ENCODE peak calls at places on chromosomes 5 and 9, in nine cellular contexts. U is AG08396; N is A172; S is CD4-positive, alpha-beta memory T cell; E is H9; G is CD8-positive, alpha-beta memory T cell; L is choroid plexus epithelial cell; F is cardiac muscle cell; D is bronchial epithelial cell. A is an unnamed sample.

GRCh38 chr9:86282979-86283535 is 719 bp upstream of the ISCA1 start:
- DNase-seq in D (peak), U (peak), F (no peak), L (peak), S (no peak), E (no peak), G (no peak), N (peak), A (no peak)

GRCh38 chr5:35855221-35855620 is 1.5 kb upstream of the IL7R start:
- DNase-seq in G (peak), L (peak), U (no peak), S (peak), F (no peak), N (no peak), E (no peak), D (no peak), A (no peak)

GRCh38 chr5:131749138-131749537 is 47.7 kb downstream of the FNIP1 start:
- DNase-seq in E (no peak), N (peak), G (no peak), L (no peak), F (no peak), U (no peak), D (peak), S (no peak), A (no peak)

GRCh38 chr9:14343236-14343947 is 29.5 kb upstream of the NFIB start:
- DNase-seq in L (no peak), N (no peak), E (no peak), G (no peak), U (no peak), D (no peak), S (no peak), F (no peak), A (no peak)

GRCh38 chr5:59542841-59543825 is 350.4 kb downstream of the PDE4D start:
- DNase-seq in G (no peak), U (no peak), L (peak), D (no peak), E (no peak), N (peak), S (no peak), F (no peak), A (no peak)

GRCh38 chr5:76999451-76999850 is 30.8 kb upstream of the AGGF1 start:
- DNase-seq in D (peak), G (no peak), U (peak), L (peak), N (peak), E (no peak), S (no peak), F (no peak), A (no peak)

GRCh38 chr9:126664893-126665695 is 51.4 kb downstream of the LMX1B start:
- DNase-seq in F (peak), D (no peak), U (no peak), L (no peak), N (no peak), E (peak), S (no peak), G (no peak), A (peak)

GRCh38 chr9:4815381-4815956 is 22.7 kb downstream of the RCL1 start:
- DNase-seq in F (no peak), E (no peak), U (no peak), G (no peak), S (no peak), N (no peak), D (no peak), L (no peak), A (no peak)

GRCh38 chr5:138955672-138956295 is 80.6 kb upstream of the LRRTM2 start:
- DNase-seq in G (no peak), F (no peak), S (no peak), E (no peak), U (no peak), D (no peak), L (no peak), N (no peak), A (no peak)